ENCODE peak calls at places on chromosomes 2 and 18, in nine cellular contexts. L is HFF-Myc, V is NB4, F is astrocyte of the cerebellum, Z is K562, R is AG09309, N is GM10248, C is nephron progenitor cell, K is AG04450. I is an unnamed sample.

GRCh38 chr2:143034292-143035074 is 94.7 kb upstream of the ARHGAP15 start:
- DNase-seq in K (peak), R (peak), L (peak), Z (peak), N (peak), C (peak), F (peak), V (peak), I (peak)

GRCh38 chr18:57094199-57094598 is 52.7 kb upstream of the BOD1L2 start:
- DNase-seq in K (no peak), R (no peak), F (no peak), L (no peak), V (no peak), C (no peak), Z (no peak), N (no peak), I (no peak)

GRCh38 chr18:59846814-59847490 is 52.8 kb upstream of the PMAIP1 start:
- DNase-seq in V (no peak), C (no peak), Z (no peak), K (peak), F (no peak), R (no peak), N (peak), L (peak), I (peak)

GRCh38 chr2:234885113-234885512 is 66.7 kb upstream of the SH3BP4 start:
- DNase-seq in V (no peak), C (no peak), K (no peak), R (no peak), N (no peak), L (no peak), F (no peak), Z (no peak), I (no peak)

GRCh38 chr2:98634406-98635092 is 26.2 kb downstream of the UNC50 start:
- DNase-seq in N (no peak), L (no peak), K (no peak), F (no peak), Z (peak), C (peak), V (peak), R (no peak), I (no peak)

GRCh38 chr2:7014201-7014640 is 97.0 kb downstream of the RNF144A start:
- DNase-seq in K (no peak), L (no peak), F (peak), R (no peak), Z (peak), C (no peak), N (peak), V (peak), I (peak)

GRCh38 chr2:201665420-201666158 is 22.3 kb upstream of the TMEM237 start:
- DNase-seq in V (no peak), K (no peak), R (no peak), C (no peak), Z (no peak), F (no peak), L (no peak), N (no peak), I (peak)

GRCh38 chr2:53018830-53019425 is 748.7 kb upstream of the CHAC2 start:
- DNase-seq in R (no peak), V (peak), Z (no peak), L (no peak), N (no peak), C (no peak), F (no peak), K (no peak), I (no peak)

GRCh38 chr18:61608306-61608705 is 275.1 kb downstream of the CDH20 start:
- DNase-seq in R (no peak), L (no peak), F (no peak), Z (no peak), K (no peak), C (no peak), V (no peak), N (no peak), I (no peak)

GRCh38 chr2:48768669-48769068 is 13.1 kb upstream of the LHCGR start:
- DNase-seq in F (no peak), N (no peak), L (no peak), V (peak), K (no peak), R (no peak), C (no peak), Z (no peak), I (no peak)

GRCh38 chr2:194896871-194897270 is 760.2 kb upstream of the SLC39A10 start:
- DNase-seq in R (no peak), V (no peak), N (no peak), C (no peak), K (no peak), L (no peak), Z (no peak), F (no peak), I (no peak)

DNA sequence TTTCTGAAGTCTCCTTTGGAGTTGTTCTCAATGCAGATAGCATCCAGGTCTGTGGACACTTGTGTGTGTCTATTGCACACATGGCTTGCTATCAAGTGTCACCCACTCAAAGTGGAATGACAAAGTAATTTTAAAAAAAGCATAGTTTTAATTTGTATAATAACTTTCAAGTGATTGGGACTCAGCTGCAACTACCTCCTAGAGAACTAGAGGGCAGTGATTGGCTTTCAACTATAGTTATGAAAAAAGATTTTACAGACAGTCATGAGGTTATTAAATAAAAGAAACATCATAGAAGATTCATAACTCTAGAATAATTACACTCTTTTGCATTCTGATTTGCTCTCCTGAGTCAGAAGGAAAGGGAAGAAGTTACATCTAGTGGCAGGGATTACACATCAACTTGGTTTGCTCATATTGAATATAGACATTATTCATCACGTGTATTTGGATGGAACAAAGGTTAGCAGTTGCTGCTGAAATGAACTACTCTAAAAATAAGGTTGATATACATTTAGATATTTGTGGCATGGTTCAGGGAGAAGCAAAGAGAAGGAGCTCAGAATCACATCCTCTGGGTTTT is 4.7 kb downstream of the GPR39 start:
- DNase-seq in Z (no peak), N (no peak), K (no peak), V (no peak), F (no peak), C (no peak), L (no peak), R (no peak), I (no peak)
- TF ChIP-seq CTCF in Z (no peak), N (no peak), K (peak), V (no peak), F (peak), C (no peak), L (no peak), R (peak), I (peak)

GRCh38 chr18:11021477-11021876 is 127.9 kb downstream of the PIEZO2 start:
- DNase-seq in L (no peak), V (no peak), C (no peak), K (no peak), F (no peak), Z (no peak), R (no peak), N (no peak), I (no peak)

GRCh38 chr18:11020867-11021414 is 128.4 kb downstream of the PIEZO2 start:
- DNase-seq in K (no peak), Z (no peak), L (no peak), C (no peak), R (no peak), N (no peak), F (no peak), V (no peak), I (no peak)

GRCh38 chr18:11025270-11025669 is 124.1 kb downstream of the PIEZO2 start:
- DNase-seq in Z (no peak), R (no peak), F (no peak), N (no peak), K (no peak), V (no peak), C (no peak), L (no peak), I (no peak)

GRCh38 chr18:11019295-11019694 is 130.1 kb downstream of the PIEZO2 start:
- DNase-seq in V (no peak), Z (no peak), L (no peak), F (no peak), N (no peak), R (no peak), C (no peak), K (no peak), I (no peak)

GRCh38 chr18:11020454-11020853 is 128.9 kb downstream of the PIEZO2 start:
- DNase-seq in Z (no peak), V (no peak), R (no peak), K (no peak), N (no peak), F (no peak), C (no peak), L (no peak), I (no peak)
- TF ChIP-seq CTCF in Z (no peak), V (no peak), R (no peak), K (no peak), N (no peak), F (no peak), C (no peak), L (no peak), I (no peak)

GRCh38 chr2:43539991-43540860 is 55.6 kb downstream of the THADA start:
- DNase-seq in L (peak), N (no peak), R (peak), C (no peak), K (peak), Z (no peak), F (peak), V (peak), I (peak)

GRCh38 chr2:43539436-43539835 is 56.4 kb downstream of the THADA start:
- DNase-seq in C (no peak), K (no peak), Z (no peak), F (no peak), N (no peak), L (no peak), V (no peak), R (no peak), I (no peak)

GRCh38 chr2:43538034-43538670 is 57.7 kb downstream of the THADA start:
- DNase-seq in C (no peak), F (no peak), N (no peak), K (no peak), V (no peak), R (no peak), L (no peak), Z (no peak), I (no peak)

GRCh38 chr2:43541165-43541564 is 54.7 kb downstream of the THADA start:
- DNase-seq in Z (no peak), C (no peak), K (no peak), L (peak), V (no peak), R (no peak), N (no peak), F (no peak), I (no peak)

DNA sequence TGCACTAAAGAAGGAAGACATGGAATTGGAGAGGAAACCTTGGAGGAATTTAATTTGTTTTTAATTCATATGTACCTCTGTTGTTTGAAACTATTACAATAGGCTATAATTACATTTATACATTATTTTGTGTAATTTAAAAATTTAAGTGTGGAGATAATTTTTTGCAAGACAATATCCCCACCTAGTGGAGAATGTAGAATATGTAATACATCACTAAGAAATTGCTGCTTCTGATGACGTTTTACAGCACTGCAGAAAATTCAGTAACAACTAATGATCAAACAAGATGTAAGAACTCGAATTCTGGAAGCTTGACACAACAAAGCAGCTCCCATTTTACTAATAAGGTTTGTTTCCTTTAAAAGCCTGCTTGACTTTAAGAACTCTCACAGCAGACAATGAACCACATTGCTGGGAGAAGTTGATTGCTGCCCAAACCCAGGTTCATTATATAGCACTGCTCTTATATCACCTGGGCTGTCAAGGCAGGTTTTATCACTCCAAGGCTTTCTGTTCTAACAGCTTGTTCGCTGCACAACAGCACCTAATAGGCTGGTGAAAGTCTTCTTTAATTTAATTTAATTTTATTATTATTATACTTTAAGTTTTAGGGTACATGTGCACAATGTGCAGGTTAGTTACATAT is 53.4 kb downstream of the THADA start:
- DNase-seq in L (no peak), C (no peak), N (peak), K (no peak), R (peak), Z (peak), V (peak), F (peak), I (peak)
- TF ChIP-seq CTCF in L (no peak), C (peak), N (peak), K (peak), R (peak), Z (peak), V (peak), F (no peak), I (peak)

DNA sequence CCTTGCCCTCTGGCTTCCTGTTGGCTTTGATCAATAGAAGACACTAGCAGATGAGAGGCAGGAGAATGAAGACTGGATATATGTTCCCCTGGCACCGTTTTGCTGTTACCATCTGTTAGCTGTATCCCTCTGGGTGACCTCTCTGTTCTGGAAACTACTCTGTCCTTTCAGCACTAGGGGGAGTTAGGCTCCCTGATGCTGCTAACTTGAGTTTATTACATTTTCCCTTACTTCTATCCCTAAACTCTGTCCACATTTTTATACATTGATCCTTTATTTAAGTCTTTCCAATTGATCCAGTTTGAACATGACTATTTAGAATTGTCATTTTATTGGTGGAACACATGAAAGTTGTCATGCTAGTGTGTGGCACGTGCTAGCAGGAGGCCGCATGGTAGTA is 1014.3 kb upstream of the CDH2 start:
- DNase-seq in V (peak), R (no peak), N (no peak), Z (no peak), C (no peak), F (no peak), L (no peak), K (peak), I (peak)
- TF ChIP-seq CTCF in V (peak), R (peak), N (no peak), Z (no peak), C (peak), F (peak), L (peak), K (peak), I (peak)

GRCh38 chr2:73937899-73938298 is 11.2 kb downstream of the DGUOK start:
- DNase-seq in R (no peak), C (no peak), V (no peak), L (no peak), Z (no peak), K (no peak), N (no peak), F (no peak), I (no peak)
- TF ChIP-seq CTCF in R (no peak), C (no peak), V (no peak), L (no peak), Z (no peak), K (no peak), N (no peak), F (no peak), I (no peak)

GRCh38 chr2:216328347-216328746 is 43.9 kb downstream of the MARCHF4 start:
- DNase-seq in F (no peak), Z (peak), L (no peak), C (no peak), R (no peak), V (no peak), K (no peak), N (no peak), I (peak)
- TF ChIP-seq CTCF in F (peak), Z (peak), L (peak), C (no peak), R (peak), V (peak), K (peak), N (no peak), I (peak)

GRCh38 chr2:80852808-80853139 is 548.2 kb upstream of the LRRTM1 start:
- DNase-seq in K (no peak), L (no peak), R (no peak), C (peak), N (no peak), Z (no peak), F (no peak), V (peak), I (no peak)
- TF ChIP-seq CTCF in K (no peak), L (no peak), R (no peak), C (no peak), N (no peak), Z (no peak), F (no peak), V (no peak), I (no peak)